ENCODE peak calls at places on chromosomes 2 and 18, in six cellular contexts. One of them, this sample, is unnamed.

GRCh38 chr18:60070631-60071030 is 170.8 kb downstream of the PMAIP1 start:
- DNase-seq in astrocyte of the spinal cord: peak
- DNase-seq in T1000: no peak
- DNase-seq in cardiac muscle cell: no peak
- DNase-seq in Right ventricle myocardium superior: no peak
- DNase-seq in GF-D8: no peak
- DNase-seq in this sample: no peak

GRCh38 chr2:236562434-236562833 is 7.2 kb upstream of the ACKR3 start:
- DNase-seq in T1000: no peak
- DNase-seq in astrocyte of the spinal cord: no peak
- DNase-seq in cardiac muscle cell: peak
- DNase-seq in GF-D8: no peak
- DNase-seq in Right ventricle myocardium superior: no peak
- DNase-seq in this sample: no peak

GRCh38 chr18:79933765-79934164 is 17.7 kb downstream of the SLC66A2 start:
- DNase-seq in GF-D8: peak
- DNase-seq in cardiac muscle cell: peak
- DNase-seq in Right ventricle myocardium superior: no peak
- DNase-seq in astrocyte of the spinal cord: peak
- DNase-seq in T1000: no peak
- DNase-seq in this sample: no peak

GRCh38 chr2:174224125-174224524 is 24.2 kb downstream of the OLA1 start:
- DNase-seq in astrocyte of the spinal cord: no peak
- DNase-seq in GF-D8: no peak
- DNase-seq in cardiac muscle cell: no peak
- DNase-seq in T1000: no peak
- DNase-seq in Right ventricle myocardium superior: no peak
- DNase-seq in this sample: no peak

GRCh38 chr2:104845552-104845931 is 8.4 kb upstream of the POU3F3 start:
- DNase-seq in astrocyte of the spinal cord: peak
- DNase-seq in cardiac muscle cell: no peak
- DNase-seq in Right ventricle myocardium superior: no peak
- DNase-seq in T1000: no peak
- DNase-seq in GF-D8: no peak
- DNase-seq in this sample: no peak

GRCh38 chr2:120741514-120742448 is 6.1 kb downstream of the GLI2 start:
- DNase-seq in cardiac muscle cell: peak
- DNase-seq in astrocyte of the spinal cord: no peak
- DNase-seq in GF-D8: no peak
- DNase-seq in T1000: no peak
- DNase-seq in Right ventricle myocardium superior: no peak
- DNase-seq in this sample: peak

GRCh38 chr18:29164993-29165599 is 988.2 kb upstream of the CDH2 start:
- DNase-seq in Right ventricle myocardium superior: no peak
- DNase-seq in T1000: no peak
- DNase-seq in cardiac muscle cell: peak
- DNase-seq in GF-D8: no peak
- DNase-seq in astrocyte of the spinal cord: peak
- DNase-seq in this sample: no peak

GRCh38 chr2:128502638-128503246 is 184.1 kb upstream of the HS6ST1 start:
- DNase-seq in Right ventricle myocardium superior: no peak
- DNase-seq in astrocyte of the spinal cord: no peak
- DNase-seq in cardiac muscle cell: no peak
- DNase-seq in T1000: no peak
- DNase-seq in GF-D8: no peak
- DNase-seq in this sample: peak

GRCh38 chr2:62569907-62570793 is 64.2 kb upstream of the TMEM17 start:
- DNase-seq in astrocyte of the spinal cord: no peak
- DNase-seq in T1000: no peak
- DNase-seq in GF-D8: no peak
- DNase-seq in cardiac muscle cell: no peak
- DNase-seq in Right ventricle myocardium superior: no peak
- DNase-seq in this sample: no peak

GRCh38 chr2:98959759-98960507 is 23.9 kb upstream of the CRACDL start:
- DNase-seq in T1000: no peak
- DNase-seq in Right ventricle myocardium superior: no peak
- DNase-seq in GF-D8: no peak
- DNase-seq in cardiac muscle cell: no peak
- DNase-seq in astrocyte of the spinal cord: no peak
- DNase-seq in this sample: no peak

GRCh38 chr2:83665154-83665553 is 793.9 kb downstream of the SUCLG1 start:
- DNase-seq in Right ventricle myocardium superior: no peak
- DNase-seq in cardiac muscle cell: no peak
- DNase-seq in astrocyte of the spinal cord: no peak
- DNase-seq in T1000: no peak
- DNase-seq in GF-D8: no peak
- DNase-seq in this sample: no peak

GRCh38 chr18:68714356-68714706 is 577 bp downstream of the TMX3 start:
- DNase-seq in T1000: no peak
- DNase-seq in cardiac muscle cell: no peak
- DNase-seq in Right ventricle myocardium superior: no peak
- DNase-seq in GF-D8: no peak
- DNase-seq in astrocyte of the spinal cord: peak
- DNase-seq in this sample: no peak

GRCh38 chr2:128309341-128310093 is 9.2 kb downstream of the HS6ST1 start:
- DNase-seq in T1000: no peak
- DNase-seq in Right ventricle myocardium superior: peak
- DNase-seq in GF-D8: no peak
- DNase-seq in cardiac muscle cell: no peak
- DNase-seq in astrocyte of the spinal cord: peak
- DNase-seq in this sample: peak

GRCh38 chr2:100184055-100184737 is 41.8 kb upstream of the AFF3 start:
- DNase-seq in GF-D8: no peak
- DNase-seq in Right ventricle myocardium superior: no peak
- DNase-seq in cardiac muscle cell: no peak
- DNase-seq in T1000: no peak
- DNase-seq in astrocyte of the spinal cord: no peak
- DNase-seq in this sample: no peak

GRCh38 chr18:38368886-38369285 is 803.3 kb upstream of the CELF4 start:
- DNase-seq in GF-D8: no peak
- DNase-seq in astrocyte of the spinal cord: peak
- DNase-seq in T1000: no peak
- DNase-seq in Right ventricle myocardium superior: no peak
- DNase-seq in cardiac muscle cell: no peak
- DNase-seq in this sample: no peak

GRCh38 chr2:97761192-97761591 is 47.8 kb downstream of the ZAP70 start:
- DNase-seq in cardiac muscle cell: no peak
- DNase-seq in Right ventricle myocardium superior: no peak
- DNase-seq in GF-D8: no peak
- DNase-seq in astrocyte of the spinal cord: no peak
- DNase-seq in T1000: no peak
- DNase-seq in this sample: no peak

GRCh38 chr2:56184500-56184996 is 758 bp downstream of the CCDC85A start:
- DNase-seq in GF-D8: no peak
- DNase-seq in astrocyte of the spinal cord: no peak
- DNase-seq in cardiac muscle cell: peak
- DNase-seq in Right ventricle myocardium superior: peak
- DNase-seq in T1000: peak
- DNase-seq in this sample: no peak

GRCh38 chr2:30662268-30663131 is 144.7 kb downstream of the CAPN13 start:
- DNase-seq in astrocyte of the spinal cord: peak
- DNase-seq in Right ventricle myocardium superior: no peak
- DNase-seq in T1000: no peak
- DNase-seq in GF-D8: no peak
- DNase-seq in cardiac muscle cell: no peak
- DNase-seq in this sample: peak

GRCh38 chr2:86068098-86069047 is 37.3 kb downstream of the POLR1A start:
- DNase-seq in GF-D8: no peak
- DNase-seq in astrocyte of the spinal cord: no peak
- DNase-seq in Right ventricle myocardium superior: no peak
- DNase-seq in T1000: no peak
- DNase-seq in cardiac muscle cell: no peak
- DNase-seq in this sample: no peak

GRCh38 chr18:52275817-52276216 is 64.2 kb upstream of the DCC start:
- DNase-seq in T1000: no peak
- DNase-seq in Right ventricle myocardium superior: no peak
- DNase-seq in cardiac muscle cell: no peak
- DNase-seq in GF-D8: no peak
- DNase-seq in astrocyte of the spinal cord: no peak
- DNase-seq in this sample: no peak

GRCh38 chr2:69090008-69090407 is 77.0 kb downstream of the ANTXR1 start:
- DNase-seq in GF-D8: no peak
- DNase-seq in T1000: no peak
- DNase-seq in cardiac muscle cell: no peak
- DNase-seq in Right ventricle myocardium superior: no peak
- DNase-seq in astrocyte of the spinal cord: no peak
- DNase-seq in this sample: no peak

GRCh38 chr2:63369146-63369545 is 219.1 kb downstream of the WDPCP start:
- DNase-seq in cardiac muscle cell: no peak
- DNase-seq in T1000: no peak
- DNase-seq in Right ventricle myocardium superior: no peak
- DNase-seq in GF-D8: no peak
- DNase-seq in astrocyte of the spinal cord: no peak
- DNase-seq in this sample: no peak

GRCh38 chr2:182594286-182594685 is 121.8 kb upstream of the DNAJC10 start:
- DNase-seq in astrocyte of the spinal cord: peak
- DNase-seq in Right ventricle myocardium superior: no peak
- DNase-seq in GF-D8: no peak
- DNase-seq in T1000: no peak
- DNase-seq in cardiac muscle cell: peak
- DNase-seq in this sample: no peak

GRCh38 chr18:74281011-74281638 is 10.6 kb downstream of the CYB5A start:
- DNase-seq in astrocyte of the spinal cord: no peak
- DNase-seq in Right ventricle myocardium superior: no peak
- DNase-seq in T1000: no peak
- DNase-seq in cardiac muscle cell: no peak
- DNase-seq in GF-D8: no peak
- DNase-seq in this sample: peak

GRCh38 chr2:140338827-140339226 is 1558.6 kb upstream of the NXPH2 start:
- DNase-seq in cardiac muscle cell: no peak
- DNase-seq in GF-D8: no peak
- DNase-seq in astrocyte of the spinal cord: no peak
- DNase-seq in Right ventricle myocardium superior: no peak
- DNase-seq in T1000: no peak
- DNase-seq in this sample: no peak

GRCh38 chr2:205967391-205968075 is 118.4 kb downstream of the INO80D start:
- DNase-seq in astrocyte of the spinal cord: no peak
- DNase-seq in Right ventricle myocardium superior: no peak
- DNase-seq in T1000: no peak
- DNase-seq in cardiac muscle cell: no peak
- DNase-seq in GF-D8: peak
- DNase-seq in this sample: peak

GRCh38 chr2:189022492-189022891 is 48.3 kb downstream of the COL3A1 start:
- DNase-seq in GF-D8: no peak
- DNase-seq in T1000: no peak
- DNase-seq in astrocyte of the spinal cord: peak
- DNase-seq in Right ventricle myocardium superior: no peak
- DNase-seq in cardiac muscle cell: peak
- DNase-seq in this sample: peak

GRCh38 chr2:171432969-171433762 is 624 bp downstream of the METTL8 start:
- DNase-seq in T1000: no peak
- DNase-seq in cardiac muscle cell: peak
- DNase-seq in GF-D8: peak
- DNase-seq in astrocyte of the spinal cord: peak
- DNase-seq in Right ventricle myocardium superior: no peak
- DNase-seq in this sample: peak

GRCh38 chr2:6202756-6203155 is 510.6 kb downstream of the SOX11 start:
- DNase-seq in Right ventricle myocardium superior: no peak
- DNase-seq in astrocyte of the spinal cord: no peak
- DNase-seq in GF-D8: no peak
- DNase-seq in cardiac muscle cell: no peak
- DNase-seq in T1000: no peak
- DNase-seq in this sample: no peak

GRCh38 chr18:65938592-65939372 is 188.0 kb downstream of the CDH7 start:
- DNase-seq in GF-D8: no peak
- DNase-seq in Right ventricle myocardium superior: no peak
- DNase-seq in T1000: no peak
- DNase-seq in astrocyte of the spinal cord: peak
- DNase-seq in cardiac muscle cell: peak
- DNase-seq in this sample: no peak